ENCODE peak calls at places on chromosome 10, in seven cellular contexts. One of them, this sample, is unnamed.

GRCh38 chr10:1086787-1087186 is 30.6 kb downstream of the WDR37 start:
- DNase-seq in hepatocyte: no peak
- DNase-seq in ascending aorta: no peak
- DNase-seq in esophagus squamous epithelium: no peak
- DNase-seq in left ventricle myocardium inferior: no peak
- DNase-seq in heart right ventricle: no peak
- DNase-seq in OCI-LY7: no peak
- DNase-seq in this sample: no peak

GRCh38 chr10:127977368-127978009 is 70.6 kb downstream of the PTPRE start:
- DNase-seq in esophagus squamous epithelium: no peak
- DNase-seq in OCI-LY7: no peak
- DNase-seq in ascending aorta: peak; percentile 91
- DNase-seq in heart right ventricle: peak; percentile 91
- DNase-seq in hepatocyte: no peak
- DNase-seq in left ventricle myocardium inferior: peak; percentile 80
- DNase-seq in this sample: peak; percentile 82

GRCh38 chr10:74328388-74328787 is 177.4 kb downstream of the ADK start:
- DNase-seq in left ventricle myocardium inferior: no peak
- DNase-seq in ascending aorta: no peak
- DNase-seq in heart right ventricle: no peak
- DNase-seq in OCI-LY7: no peak
- DNase-seq in esophagus squamous epithelium: no peak
- DNase-seq in hepatocyte: no peak
- DNase-seq in this sample: peak; percentile 16

GRCh38 chr10:34018129-34018528 is 683.7 kb upstream of the NRP1 start:
- DNase-seq in left ventricle myocardium inferior: no peak
- DNase-seq in ascending aorta: no peak
- DNase-seq in heart right ventricle: no peak
- DNase-seq in hepatocyte: no peak
- DNase-seq in OCI-LY7: no peak
- DNase-seq in esophagus squamous epithelium: no peak
- DNase-seq in this sample: peak; percentile 28

GRCh38 chr10:30491204-30491603 is 57.2 kb downstream of the MAP3K8 start:
- DNase-seq in OCI-LY7: no peak
- DNase-seq in ascending aorta: peak; percentile 59
- DNase-seq in left ventricle myocardium inferior: no peak
- DNase-seq in hepatocyte: no peak
- DNase-seq in heart right ventricle: no peak
- DNase-seq in esophagus squamous epithelium: no peak
- DNase-seq in this sample: peak; percentile 91

GRCh38 chr10:6046458-6047325 is 15.5 kb downstream of the IL2RA start:
- DNase-seq in OCI-LY7: no peak
- DNase-seq in hepatocyte: no peak
- DNase-seq in left ventricle myocardium inferior: no peak
- DNase-seq in ascending aorta: peak; percentile 37
- DNase-seq in esophagus squamous epithelium: no peak
- DNase-seq in heart right ventricle: no peak
- DNase-seq in this sample: no peak

GRCh38 chr10:51087114-51087513 is 12.8 kb downstream of the PRKG1 start:
- DNase-seq in hepatocyte: no peak
- DNase-seq in OCI-LY7: no peak
- DNase-seq in heart right ventricle: no peak
- DNase-seq in left ventricle myocardium inferior: no peak
- DNase-seq in esophagus squamous epithelium: no peak
- DNase-seq in ascending aorta: no peak
- DNase-seq in this sample: no peak

GRCh38 chr10:124138195-124138882 is 44.9 kb upstream of the CHST15 start:
- DNase-seq in left ventricle myocardium inferior: no peak
- DNase-seq in OCI-LY7: no peak
- DNase-seq in esophagus squamous epithelium: no peak
- DNase-seq in hepatocyte: no peak
- DNase-seq in ascending aorta: peak; percentile 82
- DNase-seq in heart right ventricle: no peak
- DNase-seq in this sample: peak; percentile 77

GRCh38 chr10:110436554-110437350 is 61.0 kb upstream of the DUSP5 start:
- DNase-seq in left ventricle myocardium inferior: no peak
- DNase-seq in ascending aorta: peak; percentile 39
- DNase-seq in heart right ventricle: no peak
- DNase-seq in OCI-LY7: no peak
- DNase-seq in esophagus squamous epithelium: no peak
- DNase-seq in hepatocyte: no peak
- DNase-seq in this sample: no peak

GRCh38 chr10:78927257-78927995 is 141.3 kb upstream of the ZMIZ1 start:
- DNase-seq in ascending aorta: no peak
- DNase-seq in OCI-LY7: peak; percentile 40
- DNase-seq in left ventricle myocardium inferior: no peak
- DNase-seq in esophagus squamous epithelium: no peak
- DNase-seq in heart right ventricle: no peak
- DNase-seq in hepatocyte: no peak
- DNase-seq in this sample: no peak

GRCh38 chr10:43078986-43079273 is 2.1 kb downstream of the RET start:
- DNase-seq in hepatocyte: peak; percentile 32
- DNase-seq in OCI-LY7: peak; percentile 32
- DNase-seq in left ventricle myocardium inferior: peak; percentile 44
- DNase-seq in esophagus squamous epithelium: no peak
- DNase-seq in ascending aorta: no peak
- DNase-seq in heart right ventricle: peak; percentile 21
- DNase-seq in this sample: no peak

GRCh38 chr10:15504101-15504840 is 133.2 kb upstream of the FAM171A1 start:
- DNase-seq in OCI-LY7: no peak
- DNase-seq in esophagus squamous epithelium: no peak
- DNase-seq in left ventricle myocardium inferior: no peak
- DNase-seq in hepatocyte: no peak
- DNase-seq in heart right ventricle: no peak
- DNase-seq in ascending aorta: no peak
- DNase-seq in this sample: peak; percentile 71

GRCh38 chr10:15365690-15366089 is 5.4 kb downstream of the FAM171A1 start:
- DNase-seq in ascending aorta: no peak
- DNase-seq in OCI-LY7: no peak
- DNase-seq in hepatocyte: no peak
- DNase-seq in left ventricle myocardium inferior: no peak
- DNase-seq in heart right ventricle: no peak
- DNase-seq in esophagus squamous epithelium: no peak
- DNase-seq in this sample: no peak

GRCh38 chr10:98259606-98260319 is 8.2 kb downstream of the LOXL4 start:
- DNase-seq in hepatocyte: no peak
- DNase-seq in left ventricle myocardium inferior: no peak
- DNase-seq in heart right ventricle: no peak
- DNase-seq in esophagus squamous epithelium: no peak
- DNase-seq in OCI-LY7: no peak
- DNase-seq in ascending aorta: no peak
- DNase-seq in this sample: peak; percentile 41

GRCh38 chr10:127934383-127934782 is 27.5 kb downstream of the PTPRE start:
- DNase-seq in hepatocyte: no peak
- DNase-seq in ascending aorta: no peak
- DNase-seq in OCI-LY7: no peak
- DNase-seq in esophagus squamous epithelium: no peak
- DNase-seq in heart right ventricle: no peak
- DNase-seq in left ventricle myocardium inferior: no peak
- DNase-seq in this sample: no peak

GRCh38 chr10:126521354-126521753 is 133.1 kb upstream of the ADAM12 start:
- DNase-seq in OCI-LY7: no peak
- DNase-seq in ascending aorta: no peak
- DNase-seq in hepatocyte: no peak
- DNase-seq in heart right ventricle: no peak
- DNase-seq in esophagus squamous epithelium: no peak
- DNase-seq in left ventricle myocardium inferior: no peak
- DNase-seq in this sample: no peak

GRCh38 chr10:28857164-28857563 is 179.8 kb downstream of the BAMBI start:
- DNase-seq in ascending aorta: no peak
- DNase-seq in OCI-LY7: no peak
- DNase-seq in heart right ventricle: no peak
- DNase-seq in esophagus squamous epithelium: no peak
- DNase-seq in hepatocyte: no peak
- DNase-seq in left ventricle myocardium inferior: no peak
- DNase-seq in this sample: no peak

GRCh38 chr10:49538381-49539319 is at the start of gene ERCC6:
- DNase-seq in ascending aorta: peak; percentile 99
- DNase-seq in esophagus squamous epithelium: peak; percentile 85
- DNase-seq in hepatocyte: peak; percentile 99
- DNase-seq in heart right ventricle: peak; percentile 97
- DNase-seq in OCI-LY7: peak; percentile 97
- DNase-seq in left ventricle myocardium inferior: peak; percentile 98
- DNase-seq in this sample: peak; percentile 96

DNA sequence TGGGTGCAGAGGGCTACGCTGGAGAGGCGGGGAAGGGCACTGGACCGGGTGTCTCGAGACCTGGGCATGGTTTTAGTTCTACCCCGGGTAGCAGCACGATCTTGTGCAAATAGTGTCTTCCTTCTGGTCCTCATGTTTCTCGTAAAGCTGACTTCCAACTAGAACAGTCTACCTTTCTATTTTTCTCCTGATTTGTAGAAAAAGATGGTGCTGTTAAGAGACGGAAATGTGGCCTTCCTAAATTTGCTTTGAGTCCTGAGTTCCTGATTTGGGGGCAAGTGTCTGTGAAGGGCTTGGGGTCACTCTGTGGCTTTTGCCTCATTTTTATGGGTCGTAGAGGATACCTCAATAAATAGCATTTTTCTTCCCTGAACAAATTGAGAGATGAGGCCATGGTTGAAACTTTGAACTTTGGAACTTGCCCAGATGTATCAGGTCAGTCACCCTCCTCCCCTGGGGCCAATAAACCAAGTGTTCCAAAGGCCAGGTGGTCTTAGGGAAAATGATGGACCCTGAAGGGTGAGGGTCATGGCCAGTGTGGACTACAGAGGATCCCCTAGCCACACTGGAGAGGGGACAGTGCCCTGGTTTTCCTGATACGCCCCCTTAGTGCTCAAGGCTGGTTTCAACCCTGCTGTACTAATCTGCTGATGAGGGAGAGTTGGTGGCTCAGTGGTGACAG is 45.2 kb downstream of the GRK5 start:
- DNase-seq in ascending aorta: no peak
- DNase-seq in heart right ventricle: no peak
- DNase-seq in esophagus squamous epithelium: no peak
- DNase-seq in left ventricle myocardium inferior: no peak
- DNase-seq in hepatocyte: no peak
- DNase-seq in OCI-LY7: no peak
- DNase-seq in this sample: no peak
- H3K4me3 ChIP-seq in ascending aorta: peak overlapping the region; percentile 33
- H3K4me3 ChIP-seq in heart right ventricle: no peak overlapping the region
- H3K4me3 ChIP-seq in esophagus squamous epithelium: no peak overlapping the region
- H3K4me3 ChIP-seq in left ventricle myocardium inferior: peak overlapping the region; percentile 6
- H3K4me3 ChIP-seq in hepatocyte: no peak overlapping the region
- H3K4me3 ChIP-seq in OCI-LY7: no peak overlapping the region
- H3K4me3 ChIP-seq in this sample: no peak overlapping the region

DNA sequence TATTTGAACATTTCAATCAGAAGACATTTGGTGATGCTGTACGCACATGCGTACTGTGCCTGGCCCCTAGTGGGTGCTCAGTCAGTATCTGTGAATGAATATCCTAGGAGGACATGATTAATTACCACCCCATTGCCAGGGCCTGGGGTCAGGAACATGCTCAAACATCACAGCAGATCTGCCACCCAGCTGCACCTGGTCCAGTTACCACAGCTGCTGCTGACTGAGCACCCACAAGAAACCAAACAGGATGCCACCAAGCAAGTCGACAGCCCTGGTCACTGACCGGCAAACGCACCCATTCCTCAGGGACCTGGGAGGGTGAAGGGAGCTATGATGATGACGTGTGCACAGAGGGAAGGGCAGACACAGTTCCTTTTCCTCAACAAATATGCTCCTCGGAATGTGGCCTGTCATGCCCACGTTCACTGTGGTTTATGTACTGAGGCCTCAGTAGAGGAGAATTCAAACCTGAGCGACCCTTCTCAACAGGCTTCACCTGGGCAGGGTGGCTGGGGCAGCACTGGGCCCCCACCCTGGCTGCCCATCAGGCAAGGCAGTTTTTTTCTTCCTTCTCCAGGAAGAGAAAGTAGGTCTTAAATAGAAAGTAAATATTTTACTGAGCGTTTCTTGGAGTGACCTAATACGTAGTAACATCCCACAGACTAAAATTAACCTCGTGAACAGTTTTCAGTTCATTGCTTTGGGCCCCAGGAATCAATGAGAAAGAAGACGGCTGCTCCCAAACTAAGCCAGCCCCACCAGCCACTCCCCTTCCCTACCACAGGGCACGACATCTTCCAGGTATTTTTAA is 13.4 kb downstream of the CTBP2 start:
- DNase-seq in OCI-LY7: peak; percentile 17
- DNase-seq in left ventricle myocardium inferior: no peak
- DNase-seq in hepatocyte: no peak
- DNase-seq in esophagus squamous epithelium: no peak
- DNase-seq in ascending aorta: peak; percentile 79
- DNase-seq in heart right ventricle: no peak
- DNase-seq in this sample: peak; percentile 50
- TF ChIP-seq CTCF in OCI-LY7: no peak
- TF ChIP-seq CTCF in left ventricle myocardium inferior: no peak
- TF ChIP-seq CTCF in hepatocyte: no peak
- TF ChIP-seq CTCF in esophagus squamous epithelium: no peak
- TF ChIP-seq CTCF in ascending aorta: no peak
- TF ChIP-seq CTCF in heart right ventricle: no peak
- TF ChIP-seq CTCF in this sample: no peak

DNA sequence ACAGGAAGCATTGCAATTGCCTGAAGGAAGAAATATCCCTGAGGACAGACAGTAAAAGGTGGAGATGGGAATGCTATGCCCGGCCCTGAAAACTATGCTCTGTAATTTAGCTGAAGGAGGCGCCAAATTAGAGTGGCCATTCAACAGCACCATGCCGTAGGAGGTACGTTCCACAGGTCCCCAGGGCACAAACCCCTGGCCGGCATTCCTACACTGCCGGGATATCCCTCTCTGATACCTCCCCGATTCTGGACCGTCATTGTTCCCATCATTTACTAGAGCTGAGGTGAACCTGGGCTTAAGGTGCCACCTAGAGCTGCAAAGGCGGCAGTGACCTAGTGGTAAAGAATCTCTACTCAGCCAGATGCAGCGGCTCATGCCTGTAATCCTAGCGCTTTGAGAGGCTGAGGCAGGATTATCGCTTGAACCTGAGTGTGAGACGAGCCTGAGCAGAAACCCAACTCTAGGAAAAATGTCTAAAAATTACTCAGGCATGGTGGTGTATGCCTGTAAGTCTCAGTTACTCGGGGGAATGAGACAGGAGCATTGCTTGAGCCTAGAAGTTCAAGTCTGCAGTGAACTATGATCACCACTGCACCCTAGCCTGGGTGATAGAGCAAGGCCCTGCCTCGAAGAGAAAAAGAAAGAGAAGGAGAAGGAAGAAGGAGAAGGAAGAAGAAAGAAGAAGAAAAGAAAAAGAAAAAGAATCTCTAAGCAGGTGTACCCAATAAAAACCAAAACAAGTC is 53.0 kb upstream of the TNKS2 start:
- DNase-seq in OCI-LY7: no peak
- DNase-seq in ascending aorta: no peak
- DNase-seq in esophagus squamous epithelium: no peak
- DNase-seq in hepatocyte: peak; percentile 62
- DNase-seq in left ventricle myocardium inferior: no peak
- DNase-seq in heart right ventricle: no peak
- DNase-seq in this sample: peak; percentile 15
- H3K4me3 ChIP-seq in OCI-LY7: no peak overlapping the region
- H3K4me3 ChIP-seq in ascending aorta: no peak overlapping the region
- H3K4me3 ChIP-seq in esophagus squamous epithelium: no peak overlapping the region
- H3K4me3 ChIP-seq in hepatocyte: no peak overlapping the region
- H3K4me3 ChIP-seq in left ventricle myocardium inferior: no peak overlapping the region
- H3K4me3 ChIP-seq in heart right ventricle: no peak overlapping the region
- H3K4me3 ChIP-seq in this sample: no peak overlapping the region

DNA sequence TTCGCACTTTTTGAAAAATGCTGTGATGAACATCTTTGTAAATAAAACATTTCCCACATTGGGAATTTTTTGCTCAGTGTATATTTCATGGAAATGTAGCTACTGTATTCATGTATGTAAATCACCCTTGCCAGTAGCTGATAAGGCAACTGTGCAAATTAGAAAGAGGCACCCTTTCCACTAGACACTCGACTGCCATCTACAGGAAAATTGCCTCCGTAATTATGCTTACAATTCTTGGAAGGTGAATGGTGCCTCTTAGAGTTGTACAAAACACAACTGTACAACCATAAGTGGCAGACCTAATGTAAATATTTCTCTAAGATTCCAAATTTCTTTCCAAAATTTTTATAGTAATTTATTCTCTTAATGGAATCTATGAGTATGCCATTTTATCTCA is 491.7 kb downstream of the CCSER2 start:
- DNase-seq in ascending aorta: no peak
- DNase-seq in heart right ventricle: no peak
- DNase-seq in left ventricle myocardium inferior: no peak
- DNase-seq in esophagus squamous epithelium: no peak
- DNase-seq in OCI-LY7: peak; percentile 8
- DNase-seq in hepatocyte: no peak
- DNase-seq in this sample: no peak
- TF ChIP-seq CTCF in ascending aorta: no peak
- TF ChIP-seq CTCF in heart right ventricle: no peak
- TF ChIP-seq CTCF in left ventricle myocardium inferior: no peak
- TF ChIP-seq CTCF in esophagus squamous epithelium: no peak
- TF ChIP-seq CTCF in OCI-LY7: peak; percentile 63
- TF ChIP-seq CTCF in hepatocyte: peak; percentile 9
- TF ChIP-seq CTCF in this sample: no peak

This sample was measured in fibroblast of mammary gland.